ENCODE peak calls at places on chromosomes 3 and 15, in ten cellular contexts. C is body of pancreas, R is Peyer's patch, I is colonic mucosa, H is GM12878, G is MM.1S, E is mammary epithelial cell, A is GM23248, F is psoas muscle, J is kidney. K is an unnamed sample.

GRCh38 chr3:149339931-149340309 is 6.5 kb upstream of the TM4SF18 start:
- DNase-seq in C (peak), R (no peak), I (peak), H (no peak), G (no peak), E (peak), A (peak), F (peak), J (peak), K (peak)

GRCh38 chr3:13015286-13016082 is 57.7 kb downstream of the IQSEC1 start:
- DNase-seq in C (no peak), R (peak), I (no peak), H (no peak), G (peak), E (no peak), A (no peak), F (peak), J (peak), K (no peak)

GRCh38 chr15:67358812-67359211 is 104.2 kb downstream of the IQCH start:
- DNase-seq in C (peak), R (no peak), I (no peak), H (no peak), G (no peak), E (no peak), A (no peak), F (no peak), J (no peak), K (no peak)

GRCh38 chr3:53254810-53255359 is 937 bp downstream of the TKT start:
- DNase-seq in C (peak), R (peak), I (peak), H (peak), G (peak), E (peak), A (peak), F (peak), J (peak), K (no peak)

GRCh38 chr3:123113889-123114450 is 47.1 kb downstream of the PDIA5 start:
- DNase-seq in C (no peak), R (peak), I (no peak), H (no peak), G (no peak), E (no peak), A (no peak), F (no peak), J (no peak), K (no peak)

GRCh38 chr15:59746777-59747176 is 57.7 kb upstream of the BNIP2 start:
- DNase-seq in C (no peak), R (no peak), I (no peak), H (no peak), G (no peak), E (no peak), A (no peak), F (no peak), J (no peak), K (no peak)

GRCh38 chr15:75070674-75071073 is 47.3 kb downstream of the PPCDC start:
- DNase-seq in C (no peak), R (no peak), I (no peak), H (no peak), G (no peak), E (no peak), A (no peak), F (no peak), J (no peak), K (no peak)

GRCh38 chr15:22241451-22241850 is 161.1 kb downstream of the OR4M2 start:
- DNase-seq in C (no peak), R (no peak), I (no peak), H (no peak), G (no peak), E (no peak), A (no peak), F (no peak), J (no peak), K (no peak)

GRCh38 chr15:78404125-78404524 is 33.9 kb upstream of the IREB2 start:
- DNase-seq in C (no peak), R (no peak), I (no peak), H (no peak), G (no peak), E (no peak), A (no peak), F (no peak), J (no peak), K (no peak)

GRCh38 chr3:55412580-55412979 is 74.5 kb downstream of the WNT5A start:
- DNase-seq in C (no peak), R (no peak), I (no peak), H (no peak), G (no peak), E (no peak), A (no peak), F (no peak), J (no peak), K (no peak)

GRCh38 chr15:62240121-62240520 is 75.0 kb upstream of the C2CD4B start:
- DNase-seq in C (no peak), R (no peak), I (no peak), H (no peak), G (no peak), E (no peak), A (no peak), F (no peak), J (no peak), K (no peak)

GRCh38 chr3:57556459-57557087 is 499 bp downstream of the PDE12 start:
- DNase-seq in C (peak), R (no peak), I (peak), H (no peak), G (peak), E (no peak), A (peak), F (peak), J (peak), K (no peak)

GRCh38 chr3:163450684-163451083 is 1627.6 kb downstream of the SI start:
- DNase-seq in C (no peak), R (no peak), I (no peak), H (no peak), G (no peak), E (no peak), A (no peak), F (no peak), J (no peak), K (no peak)

GRCh38 chr15:60721232-60721576 is 242.3 kb upstream of the ICE2 start:
- DNase-seq in C (no peak), R (no peak), I (no peak), H (no peak), G (no peak), E (no peak), A (no peak), F (no peak), J (no peak), K (no peak)

GRCh38 chr15:71375934-71376333 is 260.7 kb downstream of the THSD4 start:
- DNase-seq in C (no peak), R (no peak), I (no peak), H (no peak), G (no peak), E (peak), A (peak), F (no peak), J (no peak), K (no peak)

GRCh38 chr15:85749261-85750151 is 45.2 kb downstream of the KLHL25 start:
- DNase-seq in C (no peak), R (peak), I (peak), H (no peak), G (no peak), E (no peak), A (peak), F (no peak), J (peak), K (no peak)

GRCh38 chr3:47485812-47486211 is 10.1 kb upstream of the SCAP start:
- DNase-seq in C (no peak), R (no peak), I (no peak), H (no peak), G (no peak), E (no peak), A (no peak), F (no peak), J (no peak), K (no peak)

GRCh38 chr3:42102569-42102968 is 11.4 kb downstream of the TRAK1 start:
- DNase-seq in C (no peak), R (no peak), I (no peak), H (no peak), G (no peak), E (peak), A (no peak), F (no peak), J (no peak), K (no peak)

GRCh38 chr15:81336568-81336967 is 12.6 kb upstream of the STARD5 start:
- DNase-seq in C (no peak), R (no peak), I (no peak), H (no peak), G (peak), E (peak), A (peak), F (no peak), J (no peak), K (no peak)

GRCh38 chr3:43062556-43063040 is 43.3 kb downstream of the POMGNT2 start:
- DNase-seq in C (no peak), R (no peak), I (no peak), H (no peak), G (no peak), E (no peak), A (peak), F (no peak), J (no peak), K (no peak)

GRCh38 chr3:113185436-113185835 is 25.9 kb upstream of the BOC start:
- DNase-seq in C (no peak), R (no peak), I (no peak), H (no peak), G (no peak), E (no peak), A (peak), F (no peak), J (no peak), K (no peak)

GRCh38 chr3:86464180-86464579 is 526.8 kb downstream of the VGLL3 start:
- DNase-seq in C (no peak), R (no peak), I (no peak), H (no peak), G (no peak), E (no peak), A (no peak), F (no peak), J (no peak), K (no peak)

GRCh38 chr3:52401021-52401420 is 43.9 kb downstream of the SEMA3G start:
- DNase-seq in C (no peak), R (no peak), I (no peak), H (no peak), G (no peak), E (no peak), A (no peak), F (peak), J (peak), K (no peak)

DNA sequence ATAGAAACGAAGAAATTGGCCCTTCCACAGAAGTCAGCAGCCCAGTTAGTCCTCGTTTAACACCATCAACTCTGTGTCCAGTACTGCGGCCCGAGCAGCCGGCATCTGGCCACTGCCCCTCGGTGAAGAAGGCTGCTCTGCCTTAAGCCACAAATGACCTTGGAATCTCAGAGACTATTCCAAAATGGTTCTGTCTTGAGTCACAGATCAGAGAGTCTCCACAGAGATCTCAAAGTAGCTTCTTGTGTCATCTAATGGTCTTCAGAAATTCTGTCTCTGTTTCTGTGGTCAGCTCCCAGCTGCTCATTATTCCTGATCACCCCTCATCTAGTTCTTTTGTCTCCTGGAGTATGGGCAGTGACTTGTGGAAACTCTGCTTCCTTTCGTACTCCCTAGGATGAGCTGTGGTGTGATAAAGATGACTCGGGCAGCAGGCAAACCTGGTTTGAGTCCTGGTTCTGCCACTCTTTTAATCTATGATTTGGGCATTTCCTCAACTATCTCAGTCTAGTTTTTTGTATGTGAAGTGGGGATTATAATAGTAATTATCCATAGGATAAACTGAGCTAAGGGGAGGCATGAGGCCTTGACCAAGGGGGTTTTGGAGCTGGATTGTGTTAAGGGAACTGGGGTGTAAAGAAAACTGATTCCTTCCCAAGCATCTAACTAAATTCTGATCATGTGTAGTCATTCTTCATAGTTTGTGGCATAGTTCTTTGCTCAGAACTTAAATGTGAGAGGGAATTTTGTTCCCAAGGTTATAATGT is 22.6 kb downstream of the CRTC3 start:
- DNase-seq in C (no peak), R (no peak), I (no peak), H (no peak), G (no peak), E (no peak), A (peak), F (peak), J (no peak), K (no peak)
- H3K27ac ChIP-seq in C (peak), R (peak), I (peak), H (no peak), G (no peak), E (no peak), A (peak), F (peak), J (peak), K (no peak)

GRCh38 chr3:38739931-38740330 is 76.1 kb downstream of the SCN10A start:
- DNase-seq in C (no peak), R (no peak), I (no peak), H (no peak), G (no peak), E (no peak), A (no peak), F (no peak), J (no peak), K (no peak)

GRCh38 chr3:38739396-38739689 is 76.7 kb downstream of the SCN10A start:
- DNase-seq in C (no peak), R (no peak), I (no peak), H (no peak), G (no peak), E (no peak), A (peak), F (no peak), J (no peak), K (no peak)

GRCh38 chr3:38742551-38742950 is 73.5 kb downstream of the SCN10A start:
- DNase-seq in C (no peak), R (no peak), I (no peak), H (no peak), G (no peak), E (no peak), A (no peak), F (no peak), J (no peak), K (no peak)

DNA sequence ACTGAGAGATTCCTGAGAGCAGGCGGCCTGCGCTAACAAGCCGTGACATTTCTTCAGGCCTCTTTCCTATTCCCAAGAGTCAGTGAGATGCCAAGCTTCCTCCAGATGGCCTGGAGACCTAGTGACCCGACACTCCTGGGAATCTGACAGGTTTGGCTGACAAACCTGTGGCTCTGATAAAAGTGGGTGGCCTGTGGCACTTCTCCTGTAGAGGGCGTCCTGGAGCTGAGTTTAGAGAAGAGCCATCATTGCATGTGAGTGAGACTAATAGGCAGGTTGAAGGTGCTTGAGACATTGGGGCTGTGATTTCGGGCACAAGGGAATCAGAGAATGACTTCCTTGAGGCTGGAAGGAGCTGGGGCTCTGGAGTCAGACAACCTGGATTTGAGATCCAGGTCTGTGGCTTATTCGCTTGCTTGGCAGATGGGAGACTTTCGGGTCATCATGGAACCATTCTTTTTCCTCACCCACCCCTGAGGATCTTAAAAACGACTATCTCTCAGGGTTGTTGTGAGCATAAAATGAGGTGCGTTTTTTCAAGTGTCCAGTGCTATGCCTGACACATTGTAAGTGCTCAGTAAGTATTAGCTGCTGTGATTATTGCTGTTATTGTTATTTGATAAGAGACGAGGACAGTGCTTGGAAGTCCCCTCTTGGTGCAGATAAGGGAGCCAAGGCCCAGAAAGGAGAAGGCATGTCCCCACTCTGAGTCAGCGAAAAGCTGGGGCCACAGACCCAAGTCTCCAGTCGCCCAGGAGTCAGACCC is 77.2 kb downstream of the SCN10A start:
- DNase-seq in C (peak), R (no peak), I (peak), H (no peak), G (peak), E (peak), A (peak), F (no peak), J (no peak), K (no peak)
- H3K27ac ChIP-seq in C (no peak), R (no peak), I (no peak), H (no peak), G (no peak), E (no peak), A (no peak), F (no peak), J (no peak), K (no peak)

DNA sequence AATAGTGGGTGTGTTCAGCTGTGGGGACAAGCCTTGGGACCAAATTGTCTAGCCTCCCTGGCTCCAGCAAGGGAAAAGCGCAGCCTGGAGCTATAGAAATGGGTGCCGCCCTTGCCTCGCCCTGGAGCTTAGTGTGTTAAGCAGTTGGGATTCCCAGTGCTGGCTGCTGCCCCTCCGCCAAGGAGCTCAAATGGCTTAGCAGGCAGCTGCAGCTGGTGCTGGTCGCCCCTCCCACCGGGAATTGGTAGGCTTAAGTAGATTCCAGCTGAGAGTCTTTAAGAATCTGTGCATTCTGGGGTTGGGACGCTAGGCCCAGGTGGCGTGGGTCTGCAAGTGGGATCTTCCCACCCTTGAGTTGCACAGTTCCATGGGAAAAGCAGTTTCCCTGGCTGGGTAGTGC is 663.0 kb upstream of the TBL1XR1 start:
- DNase-seq in C (no peak), R (no peak), I (no peak), H (no peak), G (no peak), E (no peak), A (no peak), F (no peak), J (peak), K (no peak)
- H3K27ac ChIP-seq in C (no peak), R (no peak), I (no peak), H (no peak), G (no peak), E (no peak), A (no peak), F (no peak), J (no peak), K (no peak)

GRCh38 chr3:142056656-142057330 is 92.6 kb downstream of the TFDP2 start:
- DNase-seq in C (no peak), R (no peak), I (no peak), H (no peak), G (no peak), E (no peak), A (peak), F (no peak), J (no peak), K (no peak)

GRCh38 chr3:142051351-142051750 is 98.0 kb downstream of the TFDP2 start:
- DNase-seq in C (no peak), R (no peak), I (no peak), H (no peak), G (no peak), E (no peak), A (no peak), F (no peak), J (no peak), K (no peak)

GRCh38 chr3:142053244-142053643 is 96.1 kb downstream of the TFDP2 start:
- DNase-seq in C (no peak), R (no peak), I (no peak), H (no peak), G (no peak), E (no peak), A (peak), F (no peak), J (no peak), K (no peak)

GRCh38 chr3:142053835-142054234 is 95.5 kb downstream of the TFDP2 start:
- DNase-seq in C (no peak), R (no peak), I (no peak), H (no peak), G (no peak), E (no peak), A (peak), F (no peak), J (no peak), K (no peak)

DNA sequence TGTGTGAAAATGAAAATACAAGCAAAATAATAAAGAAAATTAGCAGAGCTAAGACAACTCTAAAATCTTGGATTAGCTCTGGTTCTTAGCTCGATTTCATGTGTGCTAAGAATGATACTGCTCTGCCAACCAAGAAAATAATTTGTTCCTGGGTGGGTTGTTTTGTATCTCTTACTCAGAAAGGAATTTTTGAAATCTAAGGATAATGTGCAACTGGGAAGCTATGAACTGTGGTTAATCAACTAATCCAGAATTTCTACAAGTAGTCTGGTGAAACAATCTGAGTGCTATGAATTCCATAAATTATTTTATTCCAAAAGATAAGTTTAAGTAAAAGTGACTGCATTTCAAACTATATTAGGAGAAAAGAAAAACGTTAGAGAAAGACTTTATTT is 92.0 kb downstream of the TFDP2 start:
- DNase-seq in C (no peak), R (no peak), I (no peak), H (no peak), G (no peak), E (no peak), A (no peak), F (no peak), J (no peak), K (no peak)
- H3K27ac ChIP-seq in C (no peak), R (no peak), I (no peak), H (no peak), G (no peak), E (no peak), A (no peak), F (no peak), J (no peak), K (no peak)